ENCODE peak calls at places on chromosomes 11 and 22, in four cellular contexts. M is HL-60, B is GM12878, V is K562. A is an unnamed sample.

GRCh38 chr22:45058622-45058912 is 48.8 kb upstream of the PHF21B start:
- DNase-seq in M (no peak), B (no peak), V (no peak), A (no peak)

GRCh38 chr22:19290400-19291217 is 910 bp downstream of the CLTCL1 start:
- DNase-seq in M (peak), B (no peak), V (peak), A (no peak)

GRCh38 chr22:25680949-25681348 is 61.0 kb upstream of the MYO18B start:
- DNase-seq in M (no peak), B (no peak), V (no peak), A (no peak)

GRCh38 chr11:74701351-74701750 is 29.9 kb downstream of the CHRDL2 start:
- DNase-seq in M (peak), B (no peak), V (peak), A (no peak)

GRCh38 chr11:33635161-33635560 is 65.5 kb downstream of the C11orf91 start:
- DNase-seq in M (no peak), B (no peak), V (no peak), A (no peak)

GRCh38 chr11:110162216-110162615 is 69.0 kb downstream of the ZC3H12C start:
- DNase-seq in M (no peak), B (no peak), V (no peak), A (no peak)

GRCh38 chr11:9606799-9607510 is 33.5 kb downstream of the WEE1 start:
- DNase-seq in M (no peak), B (no peak), V (no peak), A (no peak)

GRCh38 chr22:38718414-38718813 is 12.7 kb downstream of the GTPBP1 start:
- DNase-seq in M (no peak), B (no peak), V (no peak), A (no peak)

GRCh38 chr11:12404461-12404860 is 27.1 kb downstream of the PARVA start:
- DNase-seq in M (no peak), B (no peak), V (no peak), A (no peak)

GRCh38 chr11:75760710-75761493 is 7.7 kb upstream of the DGAT2 start:
- DNase-seq in M (no peak), B (no peak), V (no peak), A (no peak)

GRCh38 chr11:59429924-59430516 is 3.8 kb upstream of the OR5A2 start:
- DNase-seq in M (peak), B (peak), V (peak), A (peak)

GRCh38 chr11:34654491-34655334 is 33.8 kb downstream of the EHF start:
- DNase-seq in M (peak), B (no peak), V (no peak), A (no peak)

GRCh38 chr11:19602406-19602805 is 110.2 kb upstream of the NAV2 start:
- DNase-seq in M (no peak), B (no peak), V (no peak), A (no peak)

GRCh38 chr11:123300874-123301695 is 106.0 kb upstream of the CLMP start:
- DNase-seq in M (no peak), B (peak), V (no peak), A (no peak)

GRCh38 chr11:7657306-7658025 is 15.8 kb downstream of the CYB5R2 start:
- DNase-seq in M (peak), B (no peak), V (peak), A (no peak)

GRCh38 chr11:73267122-73267846 is 4.9 kb upstream of the P2RY6 start:
- DNase-seq in M (no peak), B (no peak), V (no peak), A (no peak)

GRCh38 chr22:17952273-17952801 is 72.0 kb downstream of the MICAL3 start:
- DNase-seq in M (no peak), B (no peak), V (peak), A (no peak)

GRCh38 chr22:27238935-27239510 is 562.5 kb downstream of the MN1 start:
- DNase-seq in M (no peak), B (no peak), V (peak), A (no peak)

GRCh38 chr11:78332872-78333271 is 84.7 kb downstream of the GAB2 start:
- DNase-seq in M (no peak), B (no peak), V (no peak), A (no peak)

GRCh38 chr11:22199243-22199642 is 6.4 kb downstream of the ANO5 start:
- DNase-seq in M (no peak), B (no peak), V (no peak), A (no peak)

GRCh38 chr11:95453616-95454118 is 222.7 kb upstream of the SESN3 start:
- DNase-seq in M (no peak), B (no peak), V (peak), A (no peak)

GRCh38 chr11:116414357-116414756 is 358.4 kb downstream of the BUD13 start:
- DNase-seq in M (no peak), B (no peak), V (no peak), A (no peak)

GRCh38 chr11:125946712-125947418 is 1.0 kb downstream of the VSIG10L2 start:
- DNase-seq in M (no peak), B (no peak), V (no peak), A (no peak)

GRCh38 chr11:128022007-128022368 is 565.4 kb downstream of the ETS1 start:
- DNase-seq in M (no peak), B (no peak), V (no peak), A (peak)

GRCh38 chr11:113992459-113993105 is 17.7 kb downstream of the HTR3A start:
- DNase-seq in M (no peak), B (no peak), V (no peak), A (no peak)

GRCh38 chr11:57379732-57380131 is 1.2 kb downstream of the PRG3 start:
- DNase-seq in M (no peak), B (no peak), V (no peak), A (no peak)

GRCh38 chr22:45496451-45496941 is 6.2 kb upstream of the FBLN1 start:
- DNase-seq in M (no peak), B (no peak), V (no peak), A (no peak)

DNA sequence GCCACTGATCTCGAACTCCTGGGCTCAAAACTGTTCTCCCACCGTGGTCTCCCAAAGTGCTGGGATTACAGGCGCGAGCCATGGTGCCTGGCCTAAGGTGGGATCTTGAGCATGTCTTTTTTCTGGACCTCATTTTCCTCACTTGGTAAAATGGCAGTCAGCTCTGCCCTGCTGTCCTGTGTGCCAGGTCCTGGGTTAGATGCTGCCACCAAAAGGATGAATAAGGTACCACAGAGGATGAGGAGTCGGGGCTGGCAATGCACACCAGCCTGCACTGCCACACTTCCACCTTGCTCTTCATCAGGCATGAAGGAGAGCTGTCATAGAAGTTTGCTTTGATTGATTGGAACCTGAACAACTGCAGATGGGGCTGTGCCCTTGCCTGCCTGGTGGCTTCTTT is 32.3 kb downstream of the ACO2 start:
- DNase-seq in M (peak), B (peak), V (no peak), A (no peak)
- TF ChIP-seq SPI1 in M (no peak), B (no peak), V (no peak), A (no peak)

DNA sequence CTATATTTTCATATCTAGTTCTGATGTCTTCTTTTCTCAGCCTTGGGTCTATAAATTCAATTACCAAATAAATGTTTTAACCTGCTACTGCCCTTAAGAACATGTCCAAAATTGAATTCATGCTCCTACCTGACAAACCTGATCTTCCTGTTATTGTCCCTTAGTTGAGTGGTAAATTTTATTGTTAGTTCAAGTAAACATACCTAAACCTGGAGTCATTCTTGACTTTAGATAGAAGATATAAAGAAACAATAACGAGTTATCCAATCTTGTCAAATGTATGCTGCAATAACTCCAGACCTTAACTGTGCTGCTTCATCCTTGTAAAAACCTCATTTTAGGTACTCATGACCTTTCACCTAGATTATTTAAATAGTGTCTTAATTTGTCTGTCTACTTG is 34.6 kb upstream of the SC5D start:
- DNase-seq in M (no peak), B (no peak), V (no peak), A (no peak)
- TF ChIP-seq SPI1 in M (no peak), B (no peak), V (no peak), A (no peak)

DNA sequence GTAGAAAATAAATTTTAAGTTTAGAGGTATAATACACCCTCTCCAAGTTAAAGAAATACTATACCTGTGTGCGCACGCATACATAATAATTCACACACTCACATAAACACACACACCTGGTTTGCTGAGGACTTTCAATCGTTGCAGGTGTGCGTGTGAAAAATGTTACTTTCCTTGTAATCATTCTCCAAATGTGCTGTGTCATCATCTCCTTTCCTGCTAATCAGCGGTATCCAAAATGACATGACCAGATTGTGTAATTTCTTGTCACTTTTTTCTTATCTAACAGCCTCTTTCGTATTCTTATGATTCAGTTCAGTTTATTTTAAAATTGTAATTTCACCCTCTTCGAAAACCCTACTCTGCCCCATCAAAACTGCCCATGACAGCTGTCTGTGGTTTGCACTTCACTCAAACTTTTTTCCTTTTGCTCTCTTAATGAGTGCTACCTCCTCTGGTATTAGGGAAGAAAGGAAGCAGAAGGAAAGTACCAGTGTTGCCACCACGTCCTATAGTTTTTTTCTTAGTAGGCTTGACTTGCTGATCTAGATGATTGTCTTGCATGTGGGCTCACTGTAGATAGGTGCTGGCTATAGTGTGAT is 651.2 kb downstream of the CNTN5 start:
- DNase-seq in M (no peak), B (no peak), V (no peak), A (no peak)
- TF ChIP-seq SPI1 in M (no peak), B (no peak), V (no peak), A (no peak)

GRCh38 chr22:33652596-33652995 is 267.7 kb downstream of the LARGE1 start:
- DNase-seq in M (no peak), B (no peak), V (no peak), A (no peak)
- TF ChIP-seq SPI1 in M (no peak), B (no peak), V (no peak), A (no peak)